ENCODE peak calls at places on chromosomes 6 and 20, in seven cellular contexts. Y, Z, S, Q, J, U and K are unnamed samples.

GRCh38 chr6:14292119-14292518 is 174.5 kb downstream of the CD83 start:
- DNase-seq in Y (no peak), Z (no peak), S (no peak), Q (no peak), J (no peak), U (no peak), K (no peak)

GRCh38 chr6:25958700-25959162 is 3.9 kb upstream of the TRIM38 start:
- DNase-seq in Y (no peak), Z (no peak), S (no peak), Q (no peak), J (no peak), U (no peak), K (no peak)

GRCh38 chr20:42274977-42275376 is 656.8 kb upstream of the CHD6 start:
- DNase-seq in Y (no peak), Z (no peak), S (no peak), Q (no peak), J (no peak), U (no peak), K (no peak)

GRCh38 chr6:20202699-20203302 is 9.5 kb downstream of the MBOAT1 start:
- DNase-seq in Y (no peak), Z (no peak), S (no peak), Q (no peak), J (no peak), U (no peak), K (no peak)

GRCh38 chr6:25025919-25026301 is 90.2 kb upstream of the RIPOR2 start:
- DNase-seq in Y (no peak), Z (no peak), S (no peak), Q (no peak), J (no peak), U (no peak), K (no peak)

GRCh38 chr6:71336901-71337300 is 48.3 kb downstream of the OGFRL1 start:
- DNase-seq in Y (no peak), Z (no peak), S (no peak), Q (no peak), J (no peak), U (no peak), K (no peak)

GRCh38 chr6:143694560-143694959 is 16.8 kb downstream of the PHACTR2 start:
- DNase-seq in Y (no peak), Z (no peak), S (no peak), Q (no peak), J (no peak), U (no peak), K (no peak)

GRCh38 chr6:65531545-65531944 is 175.5 kb downstream of the EYS start:
- DNase-seq in Y (no peak), Z (no peak), S (no peak), Q (no peak), J (no peak), U (no peak), K (no peak)

GRCh38 chr20:38426006-38426405 is 9.1 kb downstream of the SNHG17 start:
- DNase-seq in Y (no peak), Z (no peak), S (no peak), Q (peak), J (no peak), U (no peak), K (peak)

GRCh38 chr6:161379828-161380598 is 106.2 kb upstream of the AGPAT4 start:
- DNase-seq in Y (peak), Z (no peak), S (no peak), Q (no peak), J (no peak), U (no peak), K (no peak)

GRCh38 chr20:35644806-35645205 is 19.9 kb downstream of the CPNE1 start:
- DNase-seq in Y (no peak), Z (no peak), S (no peak), Q (no peak), J (no peak), U (no peak), K (no peak)

GRCh38 chr6:117666881-117667280 is 8.4 kb upstream of the NUS1 start:
- DNase-seq in Y (no peak), Z (no peak), S (no peak), Q (no peak), J (no peak), U (no peak), K (no peak)

GRCh38 chr20:11182715-11183114 is 508.9 kb upstream of the JAG1 start:
- DNase-seq in Y (no peak), Z (no peak), S (no peak), Q (no peak), J (no peak), U (no peak), K (peak)

GRCh38 chr6:69449887-69450286 is 346.9 kb downstream of the LMBRD1 start:
- DNase-seq in Y (no peak), Z (no peak), S (no peak), Q (no peak), J (no peak), U (no peak), K (no peak)

GRCh38 chr20:18611492-18611891 is 23.6 kb downstream of the DTD1 start:
- DNase-seq in Y (no peak), Z (no peak), S (no peak), Q (no peak), J (no peak), U (no peak), K (no peak)